ENCODE peak calls at places on chromosomes 5 and 9, in seven cellular contexts. H is stimulated activated CD8-positive, alpha-beta memory T cell treated with anti-CD3 and anti-CD28 coated beads, Interleukin-15, amount 100 ng/mL, for 1 hour; Y is AG09309; D is activated CD4-positive, alpha-beta T cell treated with anti-CD3 and anti-CD28 coated beads for 48 hours; B is foreskin keratinocyte; W is HAP-1; R is ELF-1. Z is an unnamed sample.
A peak's percentile ranks its signal among the peaks of the same experiment; 100 is the strongest.

GRCh38 chr9:133534346-133535284 is at the start of gene ADAMTSL2:
- DNase-seq in H (peak; percentile 11), Y (no peak), D (peak; percentile 38), B (no peak), W (no peak), R (peak; percentile 73), Z (peak; percentile 79)

GRCh38 chr9:131203438-131204219 is 72.7 kb downstream of the FAM78A start:
- DNase-seq in H (no peak), Y (no peak), D (peak; percentile 13), B (no peak), W (no peak), R (peak; percentile 23), Z (no peak)

GRCh38 chr5:135456238-135457099 is 4.3 kb upstream of the TIFAB start:
- DNase-seq in H (no peak), Y (peak; percentile 69), D (no peak), B (peak; percentile 72), W (no peak), R (no peak), Z (peak; percentile 41)

GRCh38 chr5:53257806-53258373 is 148.3 kb upstream of the MOCS2 start:
- DNase-seq in H (no peak), Y (no peak), D (no peak), B (peak; percentile 100), W (no peak), R (no peak), Z (no peak)

GRCh38 chr5:159094745-159095144 is 5.0 kb downstream of the EBF1 start:
- DNase-seq in H (no peak), Y (peak; percentile 34), D (peak; percentile 75), B (peak; percentile 45), W (peak; percentile 90), R (peak; percentile 29), Z (peak; percentile 87)

GRCh38 chr5:51995773-51996306 is 612.6 kb downstream of the ISL1 start:
- DNase-seq in H (no peak), Y (no peak), D (no peak), B (no peak), W (no peak), R (no peak), Z (no peak)

GRCh38 chr5:72007336-72008111 is 99.8 kb upstream of the MAP1B start:
- DNase-seq in H (no peak), Y (no peak), D (no peak), B (no peak), W (no peak), R (no peak), Z (no peak)

GRCh38 chr9:123525957-123526356 is 170.0 kb downstream of the CRB2 start:
- DNase-seq in H (no peak), Y (no peak), D (no peak), B (no peak), W (no peak), R (no peak), Z (no peak)

GRCh38 chr5:145834554-145834916 is 607 bp downstream of the PRELID2 start:
- DNase-seq in H (no peak), Y (no peak), D (no peak), B (no peak), W (no peak), R (no peak), Z (no peak)

GRCh38 chr9:79524266-79524665 is 47.5 kb upstream of the TLE4 start:
- DNase-seq in H (no peak), Y (peak; percentile 4), D (no peak), B (peak; percentile 37), W (no peak), R (no peak), Z (no peak)

GRCh38 chr9:77092536-77092935 is 73.1 kb downstream of the FOXB2 start:
- DNase-seq in H (no peak), Y (peak; percentile 21), D (no peak), B (peak; percentile 4), W (peak; percentile 89), R (peak; percentile 31), Z (no peak)

GRCh38 chr9:98402272-98402840 is 146.9 kb upstream of the TBC1D2 start:
- DNase-seq in H (no peak), Y (no peak), D (no peak), B (no peak), W (no peak), R (no peak), Z (no peak)

Z was measured in sciatic nerve.